ENCODE peak calls at places on chromosomes 3 and 15, in seven cellular contexts. K, E, P, D, X, Q and U are unnamed samples.

GRCh38 chr15:29226431-29227216 is 43.0 kb downstream of the NSMCE3 start:
- DNase-seq in P (no peak), K (peak), E (no peak), Q (no peak), X (no peak), D (no peak), U (no peak)

GRCh38 chr3:131018970-131019369 is 7.7 kb downstream of the ASTE1 start:
- DNase-seq in D (no peak), Q (no peak), K (no peak), P (no peak), E (no peak), X (no peak), U (no peak)

GRCh38 chr3:58306662-58307286 is 454 bp downstream of the HTD2 start:
- DNase-seq in K (peak), E (peak), D (no peak), Q (peak), P (peak), X (peak), U (peak)

GRCh38 chr3:194472290-194472920 is 14.4 kb downstream of the ATP13A3 start:
- DNase-seq in X (peak), E (peak), P (peak), D (no peak), Q (no peak), K (peak), U (peak)

GRCh38 chr3:43971486-43971885 is 270.2 kb upstream of the TOPAZ1 start:
- DNase-seq in P (no peak), Q (no peak), X (no peak), K (no peak), D (no peak), E (no peak), U (no peak)

GRCh38 chr3:48564022-48564421 is 441 bp upstream of the UCN2 start:
- DNase-seq in P (peak), X (peak), Q (peak), D (peak), E (no peak), K (peak), U (no peak)

GRCh38 chr3:22981861-22982260 is 221.3 kb upstream of the UBE2E2 start:
- DNase-seq in P (no peak), K (no peak), Q (no peak), D (no peak), E (no peak), X (no peak), U (no peak)

GRCh38 chr3:127478922-127479321 is 111.6 kb downstream of the TPRA1 start:
- DNase-seq in K (no peak), E (no peak), Q (no peak), P (no peak), X (no peak), D (no peak), U (no peak)

GRCh38 chr3:26281284-26281977 is 341.1 kb upstream of the LRRC3B start:
- DNase-seq in D (no peak), K (no peak), Q (no peak), E (no peak), X (no peak), P (no peak), U (no peak)

GRCh38 chr15:73751481-73751880 is 1.7 kb downstream of the INSYN1 start:
- DNase-seq in E (no peak), Q (no peak), X (no peak), K (no peak), D (no peak), P (no peak), U (no peak)

GRCh38 chr3:178231645-178232044 is 304.6 kb upstream of the KCNMB2 start:
- DNase-seq in D (no peak), Q (no peak), E (no peak), K (no peak), X (no peak), P (no peak), U (no peak)

GRCh38 chr15:56168394-56168793 is 75.3 kb downstream of the RFX7 start:
- DNase-seq in X (no peak), D (no peak), P (no peak), Q (no peak), E (no peak), K (peak), U (no peak)

GRCh38 chr15:76060098-76060989 is 559 bp downstream of the TMEM266 start:
- DNase-seq in E (no peak), P (no peak), X (peak), Q (peak), D (no peak), K (no peak), U (peak)

GRCh38 chr3:183391460-183391859 is 37.0 kb downstream of the MCF2L2 start:
- DNase-seq in E (no peak), X (no peak), P (no peak), K (no peak), Q (no peak), D (no peak), U (no peak)

GRCh38 chr15:39287322-39288195 is 293.3 kb upstream of the THBS1 start:
- DNase-seq in X (no peak), E (no peak), K (peak), D (no peak), P (no peak), Q (no peak), U (no peak)

GRCh38 chr15:57440167-57440566 is 63.9 kb downstream of the CGNL1 start:
- DNase-seq in X (no peak), K (no peak), P (no peak), E (no peak), D (no peak), Q (no peak), U (no peak)

GRCh38 chr3:162721736-162722135 is 1225.1 kb downstream of the OTOL1 start:
- DNase-seq in K (no peak), X (no peak), D (no peak), E (no peak), P (no peak), Q (no peak), U (no peak)

GRCh38 chr3:14549256-14549931 is 9.3 kb upstream of the GRIP2 start:
- DNase-seq in E (no peak), D (no peak), P (peak), X (no peak), Q (no peak), K (peak), U (no peak)

GRCh38 chr3:157921767-157922166 is 184.5 kb downstream of the SHOX2 start:
- DNase-seq in D (no peak), P (no peak), E (no peak), Q (no peak), K (no peak), X (no peak), U (no peak)

GRCh38 chr3:100087203-100087602 is 27.1 kb downstream of the FILIP1L start:
- DNase-seq in Q (no peak), K (peak), E (no peak), P (peak), D (no peak), X (peak), U (no peak)

GRCh38 chr3:123755508-123755907 is 128.6 kb downstream of the MYLK start:
- DNase-seq in Q (no peak), K (peak), D (no peak), P (no peak), X (no peak), E (peak), U (no peak)

GRCh38 chr15:47505712-47506542 is 211.4 kb upstream of the SEMA6D start:
- DNase-seq in K (no peak), X (no peak), D (no peak), Q (no peak), E (no peak), P (no peak), U (no peak)

GRCh38 chr3:66715806-66716205 is 215.0 kb upstream of the LRIG1 start:
- DNase-seq in K (no peak), E (no peak), X (no peak), P (no peak), Q (no peak), D (no peak), U (no peak)